ENCODE peak calls at places on chromosomes 2 and 18, in four cellular contexts. I is left ventricle myocardium inferior, G is endothelial cell of umbilical vein, S is psoas muscle. K is an unnamed sample.

GRCh38 chr2:105256431-105257047 is 15.0 kb downstream of the GPR45 start:
- DNase-seq in I (no peak), G (no peak), S (no peak), K (no peak)

GRCh38 chr2:217950401-217950871 is 52.4 kb downstream of the TNS1 start:
- DNase-seq in I (no peak), G (no peak), S (no peak), K (no peak)

GRCh38 chr18:6331872-6332271 is 82.8 kb downstream of the L3MBTL4 start:
- DNase-seq in I (no peak), G (no peak), S (no peak), K (no peak)

GRCh38 chr18:33821503-33821902 is 243.5 kb downstream of the ASXL3 start:
- DNase-seq in I (no peak), G (no peak), S (no peak), K (peak; percentile 39)

GRCh38 chr2:26591619-26592505 is 49.3 kb downstream of the CIB4 start:
- DNase-seq in I (no peak), G (no peak), S (peak; percentile 14), K (no peak)

GRCh38 chr18:23105581-23106219 is 29.6 kb upstream of the CABLES1 start:
- DNase-seq in I (no peak), G (no peak), S (no peak), K (peak; percentile 49)

GRCh38 chr2:112636605-112637288 is 9.0 kb upstream of the SLC20A1 start:
- DNase-seq in I (no peak), G (no peak), S (no peak), K (no peak)

GRCh38 chr2:151947524-151948165 is 119.4 kb upstream of the ARL5A start:
- DNase-seq in I (no peak), G (peak; percentile 74), S (peak; percentile 53), K (peak; percentile 25)

GRCh38 chr2:143686585-143687164 is 557.5 kb downstream of the ARHGAP15 start:
- DNase-seq in I (no peak), G (peak; percentile 60), S (no peak), K (peak; percentile 74)

GRCh38 chr2:2648094-2648493 is 317.0 kb upstream of the MYT1L start:
- DNase-seq in I (no peak), G (no peak), S (no peak), K (no peak)

GRCh38 chr2:197327776-197328169 is 17.2 kb upstream of the ANKRD44 start:
- DNase-seq in I (no peak), G (no peak), S (no peak), K (no peak)

GRCh38 chr2:59041139-59041538 is 800.0 kb upstream of the FANCL start:
- DNase-seq in I (no peak), G (no peak), S (no peak), K (no peak)

GRCh38 chr2:37630298-37630697 is 41.1 kb downstream of the CDC42EP3 start:
- DNase-seq in I (no peak), G (no peak), S (no peak), K (no peak)

GRCh38 chr2:36507408-36507812 is 90.6 kb downstream of the FEZ2 start:
- DNase-seq in I (no peak), G (peak; percentile 64), S (no peak), K (peak; percentile 78)

GRCh38 chr2:231170058-231170457 is 28.4 kb upstream of the ARMC9 start:
- DNase-seq in I (no peak), G (no peak), S (no peak), K (no peak)

GRCh38 chr18:43277164-43277600 is at the start of gene SYT4:
- DNase-seq in I (peak; percentile 26), G (peak; percentile 19), S (no peak), K (peak; percentile 7)

GRCh38 chr2:100676346-100676745 is 113.6 kb downstream of the PDCL3 start:
- DNase-seq in I (no peak), G (no peak), S (no peak), K (no peak)

GRCh38 chr2:109264595-109265328 is 135.8 kb downstream of the SH3RF3 start:
- DNase-seq in I (no peak), G (peak; percentile 30), S (peak; percentile 70), K (no peak)

GRCh38 chr18:30376515-30376914 is 666.0 kb downstream of the DSC3 start:
- DNase-seq in I (no peak), G (no peak), S (no peak), K (peak; percentile 57)

GRCh38 chr2:141506116-141506515 is 624.7 kb downstream of the LRP1B start:
- DNase-seq in I (no peak), G (no peak), S (no peak), K (no peak)

GRCh38 chr18:32460046-32460785 is 10.5 kb downstream of the GAREM1 start:
- DNase-seq in I (no peak), G (no peak), S (no peak), K (no peak)

GRCh38 chr18:44922968-44923367 is 242.3 kb downstream of the SETBP1 start:
- DNase-seq in I (no peak), G (no peak), S (no peak), K (no peak)

GRCh38 chr2:64311948-64312621 is 141.9 kb upstream of the LGALSL start:
- DNase-seq in I (peak; percentile 72), G (peak; percentile 89), S (peak; percentile 78), K (peak; percentile 88)

GRCh38 chr2:11155326-11156059 is at the start of gene SLC66A3:
- DNase-seq in I (no peak), G (peak; percentile 87), S (no peak), K (peak; percentile 86)

GRCh38 chr2:171034315-171034714 is 105.3 kb downstream of the GORASP2 start:
- DNase-seq in I (no peak), G (no peak), S (no peak), K (peak; percentile 29)

DNA sequence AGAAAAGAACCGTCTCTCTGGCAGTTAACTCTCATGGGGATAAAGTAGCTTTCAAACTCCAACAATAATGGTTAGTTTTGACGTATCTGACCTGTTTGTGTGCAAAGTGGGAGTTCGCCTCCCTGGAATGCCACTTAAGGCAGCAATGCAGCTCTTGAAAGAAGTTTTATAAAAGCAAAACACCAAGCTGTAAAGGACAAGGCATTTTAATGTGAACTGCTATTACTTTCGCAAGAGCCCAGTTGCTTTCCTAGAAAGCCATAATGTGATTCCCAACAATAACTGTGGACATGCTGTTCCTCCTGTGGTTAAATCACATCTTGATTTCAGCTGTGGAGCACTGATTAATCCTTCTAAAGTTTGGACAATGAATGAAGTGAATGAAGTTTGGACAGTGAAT is 303.7 kb downstream of the PTPRM start:
- DNase-seq in I (no peak), G (no peak), S (no peak), K (no peak)
- H3K27ac ChIP-seq in I (peak overlapping the region; percentile 1), G (no peak overlapping the region), S (no peak overlapping the region), K (peak overlapping the region; percentile 83)

DNA sequence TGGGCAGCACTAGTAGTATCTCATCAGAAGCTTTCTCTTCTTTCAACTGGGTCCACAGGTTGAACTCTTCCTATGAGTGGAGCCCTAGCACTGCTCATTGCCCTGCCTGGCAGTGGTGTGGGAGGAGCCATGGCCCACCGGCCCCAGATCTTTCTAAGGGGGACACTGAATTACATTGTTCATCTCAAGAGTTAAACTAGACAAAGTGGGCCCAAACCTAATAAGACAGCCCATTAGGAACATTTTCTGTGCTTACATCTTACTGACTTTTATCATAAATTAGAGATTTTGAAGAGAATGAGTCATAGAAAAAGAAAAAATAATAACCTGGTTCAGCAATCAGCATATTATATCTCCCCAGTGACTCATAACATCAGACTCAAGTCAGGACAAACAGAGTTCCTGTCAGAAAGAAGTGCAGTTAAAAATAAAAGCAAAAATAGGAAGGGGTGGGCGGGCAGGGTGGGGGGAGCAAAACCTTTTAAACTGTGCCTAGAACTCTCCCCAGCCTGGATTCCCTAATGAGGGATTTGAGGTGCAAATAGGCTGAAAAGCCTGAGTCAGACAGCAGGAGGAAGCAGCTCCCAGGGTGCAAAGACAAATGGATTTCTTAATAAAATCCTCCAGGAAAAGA is 161.6 kb upstream of the TRIB2 start:
- DNase-seq in I (no peak), G (peak; percentile 85), S (no peak), K (peak; percentile 66)
- TF ChIP-seq CTCF in I (peak; percentile 33), G (no peak), S (no peak), K (peak; percentile 22)

GRCh38 chr2:85750509-85751299 is 3.1 kb upstream of the ATOH8 start:
- DNase-seq in I (peak; percentile 75), G (peak; percentile 72), S (peak; percentile 84), K (peak; percentile 67)

GRCh38 chr2:85747441-85747840 is 6.3 kb upstream of the ATOH8 start:
- DNase-seq in I (no peak), G (no peak), S (no peak), K (no peak)

GRCh38 chr2:85748039-85748438 is 5.8 kb upstream of the ATOH8 start:
- DNase-seq in I (no peak), G (no peak), S (no peak), K (no peak)

GRCh38 chr2:85751300-85751575 is 2.6 kb upstream of the ATOH8 start:
- DNase-seq in I (no peak), G (no peak), S (peak; percentile 44), K (no peak)

DNA sequence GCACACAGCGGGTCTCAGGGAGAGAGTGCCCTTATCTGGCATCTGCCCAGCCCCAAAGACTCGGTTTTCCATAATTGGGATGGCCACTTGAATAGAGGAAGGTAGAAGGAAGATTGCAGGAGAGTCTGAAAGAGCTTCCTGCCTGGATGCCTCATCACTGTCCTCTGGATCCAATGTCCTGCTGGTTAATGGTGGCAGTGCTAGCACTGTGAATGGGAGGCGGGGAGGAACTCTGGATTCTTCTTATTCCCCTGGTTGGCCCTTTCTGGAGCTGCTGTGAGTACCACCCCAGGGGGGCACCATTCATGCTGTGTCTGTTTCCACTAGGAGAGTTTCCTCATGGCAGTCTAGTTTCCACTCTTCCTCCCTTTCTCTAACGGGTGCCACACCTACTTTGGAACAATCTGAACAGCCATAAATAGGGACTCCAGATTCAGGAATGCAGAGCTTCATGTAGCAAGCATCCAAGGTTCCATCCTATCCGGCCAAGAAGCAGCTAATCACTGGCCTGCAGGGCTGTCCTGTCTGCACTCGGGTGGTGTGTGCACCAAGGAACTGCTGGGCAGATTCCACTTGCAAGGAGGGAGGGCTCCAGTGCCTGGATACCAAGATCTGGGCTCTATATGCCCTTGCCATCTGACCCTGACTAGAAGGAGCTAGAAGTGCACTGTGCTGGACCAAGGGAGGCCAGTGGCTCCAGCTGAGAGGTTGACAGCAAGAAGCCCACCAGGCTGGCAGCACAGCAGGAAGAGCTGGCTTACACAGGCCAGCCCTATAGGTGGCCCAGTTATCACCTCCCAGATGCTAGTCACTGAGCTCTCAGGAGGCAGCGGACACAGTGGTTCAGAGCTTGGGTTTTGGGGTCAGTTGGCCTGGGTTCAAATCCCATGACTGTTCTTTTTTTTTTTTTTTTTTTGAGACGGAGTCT is 4.6 kb upstream of the ATOH8 start:
- DNase-seq in I (no peak), G (no peak), S (peak; percentile 76), K (no peak)
- H3K4me1 ChIP-seq in I (peaks cover 98% of the 10 kb centered on the region), G (no peaks in the 10 kb centered on the region), S (peaks cover 60% of the 10 kb centered on the region), K (peaks cover under 1% of the 10 kb centered on the region)

DNA sequence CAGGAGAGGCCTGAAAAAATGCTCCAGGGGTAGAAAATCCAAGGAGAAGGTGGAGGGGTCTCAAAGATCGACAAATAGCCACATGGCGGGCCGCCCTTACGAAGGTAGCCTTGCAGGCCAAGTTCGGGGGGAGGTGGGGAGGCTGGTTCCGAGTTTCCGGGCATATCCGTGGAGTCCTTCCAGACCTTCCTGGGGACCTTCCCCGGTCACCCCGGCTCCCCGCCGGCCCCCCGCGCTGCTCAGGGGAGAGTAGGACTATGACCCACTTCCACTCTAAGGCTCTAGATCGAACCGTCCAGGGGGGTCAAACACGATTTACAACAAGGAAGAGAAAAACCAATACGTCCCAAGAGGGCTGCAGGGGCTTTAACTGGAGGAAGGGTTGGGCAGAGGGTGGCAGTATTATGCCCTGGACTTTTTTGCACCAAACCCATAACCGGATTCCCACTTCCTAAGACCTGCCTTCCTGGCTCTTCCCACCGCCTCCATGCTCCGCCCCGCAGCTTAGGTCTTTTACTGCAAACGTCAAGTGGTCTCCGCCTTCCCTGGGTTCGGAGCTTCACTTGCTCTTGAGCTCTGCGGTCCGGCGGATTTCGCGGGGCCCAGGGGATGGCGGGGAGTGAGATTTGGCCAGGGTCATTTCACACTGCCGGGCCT is 789 bp upstream of the LYPD6 start:
- DNase-seq in I (peak; percentile 22), G (peak; percentile 59), S (peak; percentile 56), K (peak; percentile 71)
- H3K27ac ChIP-seq in I (no peak overlapping the region), G (peak overlapping the region; percentile 41), S (no peak overlapping the region), K (no peak overlapping the region)

K was measured in PC-3.